ENCODE peak calls at places on chromosomes 5 and 9, in seven cellular contexts. R is heart right ventricle, W is GM12878, G is aorta, F is pancreas, L is heart left ventricle, Q is IMR-90. T is an unnamed sample. For H3K36me3, the result is how much of the 10 kb centered on the place peaks cover.

GRCh38 chr9:109590945-109591344 is 92.8 kb upstream of the PTPN3 start:
- ATAC-seq in W (no peak), R (peak), G (peak), L (peak), F (no peak), Q (no peak), T (no peak)

GRCh38 chr5:97164846-97165245 is 18.2 kb downstream of the RIOK2 start:
- ATAC-seq in R (no peak), G (no peak), Q (peak), F (no peak), W (peak), L (no peak), T (no peak)

GRCh38 chr9:124281934-124282351 is 24.2 kb downstream of the NEK6 start:
- ATAC-seq in L (no peak), G (no peak), W (no peak), R (no peak), F (peak), Q (no peak), T (no peak)

GRCh38 chr9:132879443-132880310 is 979 bp downstream of the SPACA9 start:
- ATAC-seq in G (no peak), W (no peak), L (no peak), Q (no peak), R (no peak), F (no peak), T (no peak)

GRCh38 chr9:38370231-38370630 is 22.3 kb upstream of the ALDH1B1 start:
- ATAC-seq in F (no peak), W (no peak), R (no peak), Q (no peak), G (no peak), L (no peak), T (no peak)

GRCh38 chr5:146369691-146370090 is 31.1 kb downstream of the POU4F3 start:
- ATAC-seq in F (no peak), G (no peak), R (no peak), Q (no peak), W (no peak), L (no peak), T (no peak)

GRCh38 chr5:148898413-148899075 is 72.1 kb downstream of the ADRB2 start:
- ATAC-seq in G (no peak), W (no peak), Q (no peak), F (no peak), L (no peak), R (no peak), T (no peak)

GRCh38 chr5:20109326-20109725 is 121.3 kb upstream of the CDH18 start:
- ATAC-seq in F (no peak), R (no peak), L (no peak), Q (no peak), W (no peak), G (no peak), T (no peak)

GRCh38 chr9:71990466-71990865 is 69.9 kb downstream of the C9orf57 start:
- ATAC-seq in W (no peak), L (peak), G (no peak), R (peak), Q (no peak), F (no peak), T (no peak)

GRCh38 chr5:2779459-2779858 is 28.0 kb upstream of the IRX2 start:
- ATAC-seq in L (no peak), W (no peak), Q (no peak), R (no peak), F (no peak), G (no peak), T (no peak)

GRCh38 chr9:5446451-5447236 is 3.7 kb upstream of the CD274 start:
- ATAC-seq in R (no peak), F (no peak), W (no peak), L (no peak), G (no peak), Q (no peak), T (no peak)

GRCh38 chr5:144335561-144335960 is 164.9 kb downstream of the KCTD16 start:
- ATAC-seq in W (peak), G (no peak), Q (no peak), F (peak), R (no peak), L (no peak), T (no peak)

GRCh38 chr5:95647331-95647659 is 718 bp downstream of the RFESD start:
- ATAC-seq in G (peak), Q (peak), F (peak), W (peak), R (peak), L (peak), T (no peak)

GRCh38 chr9:71824242-71824641 is 55.9 kb upstream of the CEMIP2 start:
- ATAC-seq in L (no peak), W (no peak), F (no peak), G (no peak), Q (no peak), R (no peak), T (no peak)

GRCh38 chr9:104142799-104143553 is 48.9 kb downstream of the SMC2 start:
- ATAC-seq in R (no peak), Q (no peak), W (no peak), G (no peak), L (no peak), F (no peak), T (no peak)

GRCh38 chr9:101594796-101595195 is at the start of gene PPP3R2:
- ATAC-seq in R (no peak), G (no peak), L (no peak), F (no peak), W (no peak), Q (no peak), T (no peak)

GRCh38 chr9:100170085-100170484 is 71.0 kb downstream of the INVS start:
- ATAC-seq in W (no peak), G (no peak), Q (peak), R (no peak), L (no peak), F (no peak), T (no peak)

GRCh38 chr5:35736280-35736679 is 118.6 kb downstream of the SPEF2 start:
- ATAC-seq in R (no peak), G (no peak), F (no peak), Q (no peak), L (no peak), W (peak), T (no peak)

GRCh38 chr9:137182836-137183235 is 5.5 kb downstream of the ANAPC2 start:
- ATAC-seq in L (no peak), G (no peak), R (no peak), F (no peak), Q (no peak), W (no peak), T (no peak)

GRCh38 chr9:137186385-137186784 is 2.0 kb downstream of the ANAPC2 start:
- ATAC-seq in F (no peak), R (no peak), L (no peak), G (no peak), W (no peak), Q (no peak), T (no peak)

GRCh38 chr9:137185921-137186320 is 2.4 kb downstream of the ANAPC2 start:
- ATAC-seq in W (no peak), G (no peak), Q (no peak), F (no peak), R (no peak), L (no peak), T (no peak)

GRCh38 chr9:137184881-137185660 is 3.3 kb downstream of the ANAPC2 start:
- ATAC-seq in R (no peak), G (no peak), W (no peak), Q (no peak), F (no peak), L (no peak), T (no peak)

GRCh38 chr9:137183980-137184595 is 4.3 kb downstream of the ANAPC2 start:
- ATAC-seq in L (no peak), R (no peak), Q (no peak), G (no peak), W (no peak), F (no peak), T (no peak)
- H3K36me3 ChIP-seq in L (half or more), R (under half), Q (half or more), G (under half), W (under half), F (half or more), T (half or more)

GRCh38 chr5:177041936-177042335 is 19.4 kb downstream of the ZNF346 start:
- ATAC-seq in R (no peak), Q (no peak), F (no peak), W (no peak), L (no peak), G (no peak), T (no peak)

GRCh38 chr5:177045628-177046027 is 23.1 kb downstream of the ZNF346 start:
- ATAC-seq in R (no peak), W (no peak), L (no peak), F (no peak), Q (no peak), G (no peak), T (no peak)

GRCh38 chr5:177043958-177044357 is 21.5 kb downstream of the ZNF346 start:
- ATAC-seq in Q (no peak), G (no peak), L (no peak), F (no peak), R (no peak), W (no peak), T (no peak)

GRCh38 chr5:177040814-177041410 is 18.4 kb downstream of the ZNF346 start:
- ATAC-seq in L (no peak), F (no peak), R (peak), G (peak), Q (no peak), W (no peak), T (peak)

GRCh38 chr5:177043114-177043513 is 20.6 kb downstream of the ZNF346 start:
- ATAC-seq in R (no peak), G (no peak), Q (no peak), F (no peak), W (no peak), L (no peak), T (no peak)
- H3K36me3 ChIP-seq in R (under half), G (under half), Q (under half), F (under half), W (under half), L (half or more), T (half or more)

GRCh38 chr5:14337603-14338002 is 194.5 kb downstream of the TRIO start:
- ATAC-seq in F (no peak), L (no peak), Q (no peak), R (no peak), W (no peak), G (peak), T (peak)

GRCh38 chr5:14341571-14342225 is 198.6 kb downstream of the TRIO start:
- ATAC-seq in R (no peak), W (peak), L (no peak), F (no peak), G (no peak), Q (no peak), T (no peak)

GRCh38 chr5:14343376-14343775 is 200.2 kb downstream of the TRIO start:
- ATAC-seq in Q (no peak), F (no peak), L (no peak), R (no peak), W (no peak), G (no peak), T (no peak)

GRCh38 chr5:14342306-14342705 is 199.2 kb downstream of the TRIO start:
- ATAC-seq in R (peak), G (no peak), F (peak), L (peak), Q (peak), W (peak), T (no peak)

DNA sequence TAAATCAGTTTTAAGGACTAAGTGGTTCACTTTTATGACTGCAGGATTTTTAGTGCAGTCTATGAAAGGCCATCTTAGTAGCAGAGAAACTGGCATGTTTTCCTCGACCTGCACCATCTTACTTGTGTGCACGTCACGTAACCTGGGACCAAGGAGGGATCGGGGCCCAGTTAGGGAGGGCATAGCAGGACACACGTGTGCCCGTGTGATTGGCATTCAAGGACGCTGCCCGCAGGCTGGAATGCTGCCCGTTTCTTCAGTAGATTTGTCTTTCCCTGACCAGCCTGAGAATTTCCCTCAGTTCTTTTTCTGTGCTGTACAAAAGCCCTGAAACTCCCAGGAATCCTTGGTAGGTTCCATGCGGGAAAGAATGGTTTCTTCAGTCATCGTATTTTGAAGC is 196.3 kb downstream of the TRIO start:
- ATAC-seq in R (no peak), L (peak), W (no peak), F (peak), G (no peak), Q (no peak), T (no peak)
- H3K36me3 ChIP-seq in R (under half), L (half or more), W (under half), F (under half), G (under half), Q (half or more), T (half or more)

GRCh38 chr5:139895046-139895445 is 99.4 kb downstream of the PSD2 start:
- ATAC-seq in F (no peak), W (no peak), G (no peak), R (no peak), Q (no peak), L (no peak), T (no peak)
- H3K36me3 ChIP-seq in F (under half), W (under half), G (under half), R (under half), Q (under half), L (under half), T (under half)

DNA sequence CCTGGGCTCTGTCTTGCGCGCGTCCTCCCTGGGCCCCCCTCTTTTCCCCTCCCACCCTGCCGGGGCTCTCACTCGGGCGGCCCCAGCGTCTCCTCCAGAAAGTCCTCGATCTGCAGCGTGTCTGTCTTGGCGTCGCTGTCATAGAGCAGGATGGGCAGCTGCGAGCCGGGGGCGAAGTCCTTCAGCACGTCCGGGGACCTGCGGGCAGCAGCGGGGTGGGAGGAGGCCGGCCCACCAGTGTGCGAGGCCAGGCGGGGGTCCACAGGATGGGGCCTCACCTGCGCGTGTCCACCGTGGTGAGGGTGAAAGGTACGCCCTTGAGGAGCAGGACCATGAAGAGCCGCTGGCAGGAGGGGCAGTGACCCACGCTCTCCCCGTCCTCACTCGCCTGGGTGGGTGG is 998 bp downstream of the CLIC3 start:
- ATAC-seq in Q (no peak), W (no peak), F (no peak), L (no peak), G (no peak), R (no peak), T (no peak)
- H3K36me3 ChIP-seq in Q (under half), W (under half), F (under half), L (under half), G (under half), R (under half), T (under half)

GRCh38 chr5:32249668-32250067 is 63.1 kb downstream of the MTMR12 start:
- ATAC-seq in W (no peak), F (peak), Q (no peak), G (no peak), R (no peak), L (no peak), T (no peak)

GRCh38 chr5:32254987-32255900 is 57.5 kb downstream of the MTMR12 start:
- ATAC-seq in G (peak), L (peak), Q (peak), W (no peak), R (peak), F (peak), T (peak)

GRCh38 chr5:32251864-32252458 is 60.8 kb downstream of the MTMR12 start:
- ATAC-seq in W (no peak), Q (no peak), L (no peak), R (no peak), G (no peak), F (no peak), T (no peak)
- H3K36me3 ChIP-seq in W (under half), Q (under half), L (half or more), R (under half), G (under half), F (half or more), T (under half)

GRCh38 chr5:10617103-10617502 is 53.2 kb downstream of the ANKRD33B start:
- ATAC-seq in R (no peak), L (no peak), Q (no peak), F (no peak), W (no peak), G (no peak), T (no peak)
- H3K36me3 ChIP-seq in R (under half), L (under half), Q (under half), F (under half), W (under half), G (under half), T (under half)

DNA sequence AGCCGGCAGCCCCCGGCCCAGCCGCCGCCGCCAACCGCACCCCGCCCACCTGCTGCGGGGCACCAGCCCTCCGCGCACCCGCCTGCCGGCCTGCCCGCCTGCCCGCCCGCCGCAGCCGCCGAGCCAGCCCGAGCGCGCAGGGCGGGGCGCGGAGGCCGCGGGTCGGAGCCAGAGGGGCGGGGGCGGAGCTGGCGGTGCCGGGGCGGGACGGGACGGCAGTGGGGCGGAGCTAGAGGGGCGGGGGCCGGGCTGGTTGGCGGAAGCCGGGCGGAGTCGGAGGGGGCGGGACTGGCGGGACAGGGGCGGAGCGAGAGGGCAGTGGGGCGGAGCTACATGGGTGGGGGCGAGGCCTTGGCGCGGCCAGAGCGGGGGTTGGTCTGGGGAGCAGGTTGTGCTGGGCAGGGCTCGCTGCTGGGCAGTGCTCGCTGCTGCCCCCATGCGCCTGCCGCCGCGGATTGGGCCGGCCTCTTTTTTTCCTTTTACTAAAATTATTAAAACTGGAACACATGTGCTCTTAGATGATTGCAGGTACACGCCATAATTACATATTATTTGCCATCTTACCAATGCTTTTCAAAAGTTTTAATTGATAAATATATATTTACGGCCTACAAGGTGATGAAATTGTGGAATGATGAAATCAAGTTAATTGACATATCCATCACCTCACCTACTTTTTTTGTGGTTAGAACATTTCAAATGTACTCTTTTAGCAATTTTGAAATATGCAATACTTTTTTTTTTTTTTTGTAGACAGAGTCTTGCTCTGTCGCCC is at the start of gene SH3GLB2:
- ATAC-seq in L (peak), Q (peak), F (peak), G (peak), R (peak), W (peak), T (peak)
- H3K36me3 ChIP-seq in L (under half), Q (under half), F (under half), G (under half), R (under half), W (under half), T (under half)